ENCODE peak calls at places on chromosomes 3 and 15, in seven cellular contexts. One of them, this sample, is unnamed.

GRCh38 chr3:116444099-116444700 is 1.1 kb downstream of the LSAMP start:
- DNase-seq in cardiac muscle cell: no peak
- DNase-seq in brain microvascular endothelial cell: no peak
- DNase-seq in NCI-H226: no peak
- DNase-seq in tibial nerve: no peak
- DNase-seq in nucleus accumbens: no peak
- DNase-seq in fibroblast of mammary gland: no peak
- DNase-seq in this sample: no peak

GRCh38 chr3:37861540-37862051 is at the start of gene CTDSPL:
- DNase-seq in cardiac muscle cell: peak; percentile 76
- DNase-seq in brain microvascular endothelial cell: no peak
- DNase-seq in NCI-H226: peak; percentile 35
- DNase-seq in tibial nerve: no peak
- DNase-seq in nucleus accumbens: peak; percentile 65
- DNase-seq in fibroblast of mammary gland: peak; percentile 42
- DNase-seq in this sample: peak; percentile 50

GRCh38 chr3:128548426-128549282 is 55.7 kb upstream of the GATA2 start:
- DNase-seq in cardiac muscle cell: no peak
- DNase-seq in brain microvascular endothelial cell: peak; percentile 42
- DNase-seq in NCI-H226: peak; percentile 90
- DNase-seq in tibial nerve: no peak
- DNase-seq in nucleus accumbens: no peak
- DNase-seq in fibroblast of mammary gland: peak; percentile 41
- DNase-seq in this sample: no peak

GRCh38 chr15:25243800-25244097 is 195.1 kb downstream of the UBE3A start:
- DNase-seq in cardiac muscle cell: no peak
- DNase-seq in brain microvascular endothelial cell: no peak
- DNase-seq in NCI-H226: no peak
- DNase-seq in tibial nerve: no peak
- DNase-seq in nucleus accumbens: no peak
- DNase-seq in fibroblast of mammary gland: no peak
- DNase-seq in this sample: no peak

GRCh38 chr3:10395671-10396070 is 74.8 kb upstream of the SEC13 start:
- DNase-seq in cardiac muscle cell: no peak
- DNase-seq in brain microvascular endothelial cell: no peak
- DNase-seq in NCI-H226: no peak
- DNase-seq in tibial nerve: no peak
- DNase-seq in nucleus accumbens: no peak
- DNase-seq in fibroblast of mammary gland: no peak
- DNase-seq in this sample: no peak

GRCh38 chr3:42980209-42980608 is 1.1 kb downstream of the GASK1A start:
- DNase-seq in cardiac muscle cell: no peak
- DNase-seq in brain microvascular endothelial cell: no peak
- DNase-seq in NCI-H226: no peak
- DNase-seq in tibial nerve: no peak
- DNase-seq in nucleus accumbens: no peak
- DNase-seq in fibroblast of mammary gland: no peak
- DNase-seq in this sample: no peak

GRCh38 chr3:47134311-47134710 is 29.6 kb downstream of the SETD2 start:
- DNase-seq in cardiac muscle cell: no peak
- DNase-seq in brain microvascular endothelial cell: no peak
- DNase-seq in NCI-H226: no peak
- DNase-seq in tibial nerve: no peak
- DNase-seq in nucleus accumbens: no peak
- DNase-seq in fibroblast of mammary gland: no peak
- DNase-seq in this sample: no peak

GRCh38 chr3:30518201-30518864 is 88.1 kb upstream of the TGFBR2 start:
- DNase-seq in cardiac muscle cell: no peak
- DNase-seq in brain microvascular endothelial cell: no peak
- DNase-seq in NCI-H226: peak; percentile 21
- DNase-seq in tibial nerve: peak; percentile 70
- DNase-seq in nucleus accumbens: no peak
- DNase-seq in fibroblast of mammary gland: peak; percentile 47
- DNase-seq in this sample: no peak

GRCh38 chr3:58249358-58250092 is 11.9 kb downstream of the ABHD6 start:
- DNase-seq in cardiac muscle cell: peak; percentile 30
- DNase-seq in brain microvascular endothelial cell: no peak
- DNase-seq in NCI-H226: no peak
- DNase-seq in tibial nerve: no peak
- DNase-seq in nucleus accumbens: no peak
- DNase-seq in fibroblast of mammary gland: peak; percentile 18
- DNase-seq in this sample: no peak

GRCh38 chr3:125916376-125916978 is 52.5 kb upstream of the ROPN1B start:
- DNase-seq in cardiac muscle cell: peak; percentile 95
- DNase-seq in brain microvascular endothelial cell: no peak
- DNase-seq in NCI-H226: peak; percentile 89
- DNase-seq in tibial nerve: peak; percentile 97
- DNase-seq in nucleus accumbens: peak; percentile 91
- DNase-seq in fibroblast of mammary gland: peak; percentile 88
- DNase-seq in this sample: peak; percentile 99

GRCh38 chr15:59178151-59178705 is 28.4 kb upstream of the LDHAL6B start:
- DNase-seq in cardiac muscle cell: no peak
- DNase-seq in brain microvascular endothelial cell: no peak
- DNase-seq in NCI-H226: no peak
- DNase-seq in tibial nerve: no peak
- DNase-seq in nucleus accumbens: no peak
- DNase-seq in fibroblast of mammary gland: no peak
- DNase-seq in this sample: no peak

GRCh38 chr15:77550275-77551251 is 82.1 kb downstream of the LINGO1 start:
- DNase-seq in cardiac muscle cell: peak; percentile 21
- DNase-seq in brain microvascular endothelial cell: no peak
- DNase-seq in NCI-H226: no peak
- DNase-seq in tibial nerve: no peak
- DNase-seq in nucleus accumbens: no peak
- DNase-seq in fibroblast of mammary gland: no peak
- DNase-seq in this sample: no peak

GRCh38 chr3:99429501-99429900 is 208.9 kb upstream of the COL8A1 start:
- DNase-seq in cardiac muscle cell: no peak
- DNase-seq in brain microvascular endothelial cell: no peak
- DNase-seq in NCI-H226: no peak
- DNase-seq in tibial nerve: no peak
- DNase-seq in nucleus accumbens: no peak
- DNase-seq in fibroblast of mammary gland: peak; percentile 14
- DNase-seq in this sample: no peak

GRCh38 chr3:61562042-61562809 is 855 bp downstream of the PTPRG start:
- DNase-seq in cardiac muscle cell: peak; percentile 49
- DNase-seq in brain microvascular endothelial cell: no peak
- DNase-seq in NCI-H226: no peak
- DNase-seq in tibial nerve: no peak
- DNase-seq in nucleus accumbens: no peak
- DNase-seq in fibroblast of mammary gland: no peak
- DNase-seq in this sample: no peak

GRCh38 chr3:59121346-59122144 is 71.7 kb upstream of the CFAP20DC start:
- DNase-seq in cardiac muscle cell: no peak
- DNase-seq in brain microvascular endothelial cell: no peak
- DNase-seq in NCI-H226: no peak
- DNase-seq in tibial nerve: no peak
- DNase-seq in nucleus accumbens: no peak
- DNase-seq in fibroblast of mammary gland: no peak
- DNase-seq in this sample: no peak

GRCh38 chr15:42084465-42085235 is 9.7 kb downstream of the PLA2G4D start:
- DNase-seq in cardiac muscle cell: peak; percentile 77
- DNase-seq in brain microvascular endothelial cell: peak; percentile 42
- DNase-seq in NCI-H226: peak; percentile 19
- DNase-seq in tibial nerve: peak; percentile 61
- DNase-seq in nucleus accumbens: peak; percentile 16
- DNase-seq in fibroblast of mammary gland: peak; percentile 41
- DNase-seq in this sample: peak; percentile 51

GRCh38 chr3:63975705-63976104 is 47.6 kb downstream of the PSMD6 start:
- DNase-seq in cardiac muscle cell: no peak
- DNase-seq in brain microvascular endothelial cell: peak; percentile 80
- DNase-seq in NCI-H226: peak; percentile 23
- DNase-seq in tibial nerve: peak; percentile 73
- DNase-seq in nucleus accumbens: peak; percentile 16
- DNase-seq in fibroblast of mammary gland: peak; percentile 90
- DNase-seq in this sample: peak; percentile 47

GRCh38 chr15:100278596-100279380 is 63.0 kb downstream of the ADAMTS17 start:
- DNase-seq in cardiac muscle cell: no peak
- DNase-seq in brain microvascular endothelial cell: no peak
- DNase-seq in NCI-H226: no peak
- DNase-seq in tibial nerve: no peak
- DNase-seq in nucleus accumbens: no peak
- DNase-seq in fibroblast of mammary gland: no peak
- DNase-seq in this sample: no peak

GRCh38 chr3:76949462-76949861 is 90.4 kb upstream of the ROBO2 start:
- DNase-seq in cardiac muscle cell: no peak
- DNase-seq in brain microvascular endothelial cell: no peak
- DNase-seq in NCI-H226: no peak
- DNase-seq in tibial nerve: no peak
- DNase-seq in nucleus accumbens: no peak
- DNase-seq in fibroblast of mammary gland: no peak
- DNase-seq in this sample: no peak

GRCh38 chr3:71518089-71518488 is 65.4 kb downstream of the FOXP1 start:
- DNase-seq in cardiac muscle cell: no peak
- DNase-seq in brain microvascular endothelial cell: no peak
- DNase-seq in NCI-H226: no peak
- DNase-seq in tibial nerve: no peak
- DNase-seq in nucleus accumbens: no peak
- DNase-seq in fibroblast of mammary gland: no peak
- DNase-seq in this sample: no peak

GRCh38 chr15:64905119-64905831 is 6.4 kb upstream of the ANKDD1A start:
- DNase-seq in cardiac muscle cell: peak; percentile 91
- DNase-seq in brain microvascular endothelial cell: peak; percentile 54
- DNase-seq in NCI-H226: no peak
- DNase-seq in tibial nerve: peak; percentile 70
- DNase-seq in nucleus accumbens: peak; percentile 53
- DNase-seq in fibroblast of mammary gland: peak; percentile 72
- DNase-seq in this sample: peak; percentile 41

GRCh38 chr15:78207641-78208340 is 26.6 kb downstream of the ACSBG1 start:
- DNase-seq in cardiac muscle cell: no peak
- DNase-seq in brain microvascular endothelial cell: no peak
- DNase-seq in NCI-H226: no peak
- DNase-seq in tibial nerve: no peak
- DNase-seq in nucleus accumbens: no peak
- DNase-seq in fibroblast of mammary gland: no peak
- DNase-seq in this sample: no peak

GRCh38 chr3:150744041-150745026 is 18.6 kb downstream of the SIAH2 start:
- DNase-seq in cardiac muscle cell: no peak
- DNase-seq in brain microvascular endothelial cell: no peak
- DNase-seq in NCI-H226: no peak
- DNase-seq in tibial nerve: no peak
- DNase-seq in nucleus accumbens: no peak
- DNase-seq in fibroblast of mammary gland: no peak
- DNase-seq in this sample: no peak

GRCh38 chr15:80419546-80419945 is 15.4 kb downstream of the ARNT2 start:
- DNase-seq in cardiac muscle cell: no peak
- DNase-seq in brain microvascular endothelial cell: no peak
- DNase-seq in NCI-H226: peak; percentile 81
- DNase-seq in tibial nerve: no peak
- DNase-seq in nucleus accumbens: no peak
- DNase-seq in fibroblast of mammary gland: no peak
- DNase-seq in this sample: no peak

GRCh38 chr3:194607592-194608386 is 25.4 kb downstream of the TMEM44 start:
- DNase-seq in cardiac muscle cell: peak; percentile 23
- DNase-seq in brain microvascular endothelial cell: no peak
- DNase-seq in NCI-H226: no peak
- DNase-seq in tibial nerve: no peak
- DNase-seq in nucleus accumbens: no peak
- DNase-seq in fibroblast of mammary gland: no peak
- DNase-seq in this sample: no peak

GRCh38 chr3:123755085-123755484 is 129.0 kb downstream of the MYLK start:
- DNase-seq in cardiac muscle cell: no peak
- DNase-seq in brain microvascular endothelial cell: no peak
- DNase-seq in NCI-H226: no peak
- DNase-seq in tibial nerve: no peak
- DNase-seq in nucleus accumbens: no peak
- DNase-seq in fibroblast of mammary gland: no peak
- DNase-seq in this sample: no peak

GRCh38 chr15:101053261-101053660 is 134.1 kb downstream of the LRRK1 start:
- DNase-seq in cardiac muscle cell: no peak
- DNase-seq in brain microvascular endothelial cell: no peak
- DNase-seq in NCI-H226: no peak
- DNase-seq in tibial nerve: no peak
- DNase-seq in nucleus accumbens: no peak
- DNase-seq in fibroblast of mammary gland: no peak
- DNase-seq in this sample: no peak

GRCh38 chr3:72449551-72449950 is 398.7 kb downstream of the SHQ1 start:
- DNase-seq in cardiac muscle cell: no peak
- DNase-seq in brain microvascular endothelial cell: no peak
- DNase-seq in NCI-H226: no peak
- DNase-seq in tibial nerve: no peak
- DNase-seq in nucleus accumbens: no peak
- DNase-seq in fibroblast of mammary gland: peak; percentile 68
- DNase-seq in this sample: no peak

This sample was measured in substantia nigra.